ENCODE peak calls at places on chromosomes 13 and 19, in six cellular contexts. J is A549, M is neural progenitor cell, O is bronchial epithelial cell, B is epithelial cell of esophagus, V is activated B cell treated with CpG ODN at 0.5 μM for 24 hours. W is an unnamed sample.

GRCh38 chr19:27657271-27658051 is 1555.5 kb downstream of the UQCRFS1 start:
- DNase-seq in J (no peak), M (no peak), O (no peak), B (peak), V (no peak), W (no peak)

GRCh38 chr19:41307954-41308449 is 2.0 kb upstream of the CCDC97 start:
- DNase-seq in J (no peak), M (no peak), O (no peak), B (peak), V (no peak), W (no peak)

GRCh38 chr13:101492251-101492910 is 39.9 kb downstream of the ITGBL1 start:
- DNase-seq in J (no peak), M (peak), O (no peak), B (no peak), V (no peak), W (no peak)

GRCh38 chr13:113623491-113624234 is 34.3 kb downstream of the ATP4B start:
- DNase-seq in J (no peak), M (no peak), O (no peak), B (no peak), V (no peak), W (no peak)

GRCh38 chr19:17337675-17338439 is 504 bp downstream of the GTPBP3 start:
- DNase-seq in J (no peak), M (peak), O (peak), B (peak), V (no peak), W (peak)

GRCh38 chr13:42497798-42498197 is 76.2 kb upstream of the TNFSF11 start:
- DNase-seq in J (no peak), M (no peak), O (peak), B (peak), V (no peak), W (peak)

GRCh38 chr19:54364775-54365257 is at the start of gene LAIR1:
- DNase-seq in J (no peak), M (no peak), O (no peak), B (no peak), V (no peak), W (no peak)

GRCh38 chr19:28746486-28746885 is 466.5 kb downstream of the UQCRFS1 start:
- DNase-seq in J (no peak), M (no peak), O (no peak), B (no peak), V (no peak), W (no peak)

GRCh38 chr19:15293751-15294505 is 38.4 kb downstream of the BRD4 start:
- DNase-seq in J (no peak), M (no peak), O (peak), B (no peak), V (no peak), W (no peak)

GRCh38 chr13:107713314-107713713 is 502.0 kb downstream of the LIG4 start:
- DNase-seq in J (no peak), M (no peak), O (no peak), B (no peak), V (no peak), W (no peak)

GRCh38 chr13:99870541-99870940 is 101.0 kb downstream of the ZIC5 start:
- DNase-seq in J (no peak), M (no peak), O (no peak), B (no peak), V (no peak), W (no peak)

GRCh38 chr13:31046711-31047279 is 114.3 kb downstream of the TEX26 start:
- DNase-seq in J (no peak), M (peak), O (no peak), B (peak), V (no peak), W (no peak)

DNA sequence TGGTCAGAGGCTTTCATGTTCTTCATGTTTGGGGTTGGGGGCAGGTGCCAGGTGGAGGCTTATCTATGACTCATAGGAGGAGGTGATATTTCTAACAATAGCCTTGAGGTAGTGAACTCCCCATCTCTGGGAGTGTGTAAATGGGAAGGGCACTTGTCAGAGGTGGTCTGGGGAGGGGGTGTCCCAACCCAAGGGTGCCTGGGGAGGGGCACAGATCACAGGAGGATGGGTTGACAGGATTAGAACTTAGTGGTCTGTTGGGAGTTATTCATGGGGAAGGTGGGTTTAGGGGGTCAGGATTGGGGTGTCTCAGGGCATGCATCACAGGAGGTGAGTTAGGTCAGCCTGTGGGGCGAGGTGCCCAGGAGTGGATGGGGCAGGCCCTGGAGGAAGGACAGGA is 1.6 kb downstream of the ACTL9 start:
- DNase-seq in J (no peak), M (no peak), O (no peak), B (no peak), V (no peak), W (no peak)
- TF ChIP-seq CTCF in J (no peak), M (no peak), O (no peak), B (no peak), V (no peak), W (no peak)

GRCh38 chr13:54953786-54954185 is 1925.2 kb downstream of the OLFM4 start:
- DNase-seq in J (no peak), M (no peak), O (peak), B (peak), V (no peak), W (peak)

GRCh38 chr13:54945978-54946377 is 1917.4 kb downstream of the OLFM4 start:
- DNase-seq in J (no peak), M (peak), O (no peak), B (no peak), V (no peak), W (no peak)

GRCh38 chr13:54950546-54950945 is 1921.9 kb downstream of the OLFM4 start:
- DNase-seq in J (no peak), M (no peak), O (no peak), B (no peak), V (no peak), W (no peak)

DNA sequence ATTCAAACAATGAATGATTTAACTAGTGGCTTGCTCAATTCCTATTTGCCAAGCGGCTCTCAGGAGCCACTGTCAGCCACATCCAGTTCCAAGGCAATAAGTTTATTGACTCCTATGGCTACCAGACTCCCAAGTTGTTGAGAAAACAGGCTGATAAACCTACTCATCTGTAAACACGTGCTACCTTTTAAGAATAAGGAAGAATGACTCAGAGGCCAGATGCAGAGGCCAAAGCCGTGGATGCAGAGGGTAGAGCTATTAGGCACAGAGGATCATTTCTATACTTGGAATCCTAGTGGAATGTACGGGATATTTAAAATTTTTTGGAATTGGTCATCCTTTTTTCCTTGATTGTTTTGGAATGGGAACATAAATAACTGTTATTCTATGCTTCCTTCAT is 1921.1 kb downstream of the OLFM4 start:
- DNase-seq in J (no peak), M (no peak), O (peak), B (peak), V (no peak), W (peak)
- TF ChIP-seq CTCF in J (no peak), M (no peak), O (no peak), B (no peak), V (no peak), W (no peak)

GRCh38 chr19:49214701-49215100 is 57.1 kb downstream of the TRPM4 start:
- DNase-seq in J (no peak), M (no peak), O (no peak), B (no peak), V (no peak), W (no peak)
- TF ChIP-seq CTCF in J (no peak), M (no peak), O (no peak), B (no peak), V (no peak), W (no peak)

DNA sequence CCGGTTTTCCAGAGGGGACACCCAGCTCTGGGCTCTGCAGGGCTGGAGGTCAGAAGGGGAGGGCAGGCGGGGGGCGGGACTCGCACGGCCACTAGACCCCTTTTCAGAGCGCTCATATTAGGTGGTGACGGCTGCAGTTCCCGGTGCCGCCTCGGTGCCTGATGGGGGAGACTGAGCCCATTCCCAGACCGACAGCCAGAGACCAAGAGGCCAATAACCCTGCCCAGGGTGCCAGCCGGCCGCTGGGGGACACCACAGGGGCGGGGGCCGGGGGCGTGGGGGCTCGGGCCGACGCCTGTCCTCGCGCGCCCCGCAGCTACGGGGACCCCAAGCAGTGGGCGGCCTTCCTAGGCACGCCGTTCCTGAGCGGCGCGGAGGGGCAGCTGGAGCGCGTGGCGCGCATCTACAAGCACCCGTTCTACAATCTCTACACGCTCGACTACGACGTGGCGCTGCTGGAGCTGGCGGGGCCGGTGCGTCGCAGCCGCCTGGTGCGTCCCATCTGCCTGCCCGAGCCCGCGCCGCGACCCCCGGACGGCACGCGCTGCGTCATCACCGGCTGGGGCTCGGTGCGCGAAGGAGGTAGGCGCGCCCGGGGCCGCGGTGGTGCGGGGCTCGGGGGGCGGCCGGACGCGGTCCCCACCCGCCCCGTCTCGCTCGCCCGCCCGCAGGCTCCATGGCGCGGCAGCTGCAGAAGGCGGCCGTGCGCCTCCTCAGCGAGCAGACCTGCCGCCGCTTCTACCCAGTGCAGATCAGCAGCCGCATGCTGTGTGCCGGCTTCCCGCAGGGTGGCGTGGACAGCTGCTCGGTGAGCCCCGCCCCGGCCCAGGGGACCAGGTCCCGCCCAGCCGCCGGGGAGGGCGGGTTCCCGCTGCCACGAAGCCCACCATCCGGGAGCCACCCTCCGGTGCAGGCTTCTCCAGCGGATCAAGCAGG is 2.4 kb downstream of the TIMM13 start:
- DNase-seq in J (no peak), M (peak), O (no peak), B (peak), V (no peak), W (no peak)
- TF ChIP-seq CTCF in J (no peak), M (peak), O (peak), B (peak), V (no peak), W (no peak)

W was measured in RWPE1.